ENCODE peak calls at places on chromosomes 5 and 9, in nine cellular contexts. P is colonic mucosa; S is EL; U is activated CD4-positive, CD25-positive, alpha-beta regulatory T cell treated with anti-CD3 and anti-CD28 coated beads, Interleukin-2, amount 50 U/mL, for 72 hours; Y is adipocyte; J is GM06990; B is activated effector memory CD4-positive, alpha-beta T cell treated with anti-CD3 and anti-CD28 coated beads, Interleukin-2, amount 50 U/mL, for 16 hours; R is HT1080; Z is NCI-H510A treated with DMSO at 0.1 percent for 48 hours. E is an unnamed sample.
A peak's percentile ranks its signal among the peaks of the same experiment; 100 is the strongest.

GRCh38 chr5:39599721-39600431 is 175.1 kb upstream of the DAB2 start:
- DNase-seq in P (no peak), S (peak; percentile 63), U (no peak), Y (peak; percentile 83), J (no peak), B (no peak), R (peak; percentile 37), Z (peak; percentile 9), E (no peak)

GRCh38 chr5:54702470-54702869 is 184.9 kb downstream of the SNX18 start:
- DNase-seq in P (no peak), S (peak; percentile 16), U (no peak), Y (no peak), J (no peak), B (no peak), R (peak; percentile 3), Z (no peak), E (no peak)

GRCh38 chr5:151173711-151174611 is 16.4 kb upstream of the ANXA6 start:
- DNase-seq in P (no peak), S (no peak), U (no peak), Y (no peak), J (no peak), B (no peak), R (no peak), Z (no peak), E (no peak)

GRCh38 chr9:101923451-101923850 is 185.0 kb upstream of the GRIN3A start:
- DNase-seq in P (no peak), S (no peak), U (no peak), Y (no peak), J (no peak), B (no peak), R (no peak), Z (no peak), E (no peak)

GRCh38 chr9:98455957-98456621 is 200.6 kb upstream of the TBC1D2 start:
- DNase-seq in P (no peak), S (peak; percentile 81), U (no peak), Y (peak; percentile 71), J (no peak), B (no peak), R (no peak), Z (no peak), E (peak; percentile 40)

GRCh38 chr9:137972988-137973470 is 95.4 kb downstream of the CACNA1B start:
- DNase-seq in P (no peak), S (no peak), U (no peak), Y (no peak), J (no peak), B (peak; percentile 47), R (no peak), Z (no peak), E (no peak)

GRCh38 chr5:55994502-55994997 is at the start of gene IL6ST:
- DNase-seq in P (peak; percentile 69), S (peak; percentile 94), U (no peak), Y (peak; percentile 81), J (no peak), B (peak; percentile 81), R (peak; percentile 79), Z (peak; percentile 51), E (peak; percentile 78)

GRCh38 chr5:135208555-135209494 is 174.8 kb upstream of the PITX1 start:
- DNase-seq in P (peak; percentile 27), S (peak; percentile 98), U (peak; percentile 20), Y (peak; percentile 91), J (no peak), B (peak; percentile 44), R (peak; percentile 98), Z (peak; percentile 6), E (peak; percentile 94)

GRCh38 chr5:138706655-138707480 is 46.4 kb upstream of the CTNNA1 start:
- DNase-seq in P (no peak), S (peak; percentile 85), U (no peak), Y (peak; percentile 56), J (no peak), B (no peak), R (peak; percentile 84), Z (no peak), E (no peak)

GRCh38 chr9:133429216-133429613 is 7.0 kb downstream of the ADAMTS13 start:
- DNase-seq in P (no peak), S (no peak), U (no peak), Y (no peak), J (no peak), B (no peak), R (no peak), Z (no peak), E (no peak)

GRCh38 chr9:19130436-19130835 is 3.1 kb upstream of the PLIN2 start:
- DNase-seq in P (no peak), S (no peak), U (no peak), Y (no peak), J (no peak), B (no peak), R (peak; percentile 10), Z (peak; percentile 9), E (no peak)

GRCh38 chr5:66972004-66972403 is 224.6 kb downstream of the CD180 start:
- DNase-seq in P (no peak), S (no peak), U (no peak), Y (no peak), J (no peak), B (no peak), R (no peak), Z (no peak), E (no peak)

GRCh38 chr9:111298831-111299603 is 31.0 kb downstream of the OR2K2 start:
- DNase-seq in P (no peak), S (peak; percentile 76), U (no peak), Y (peak; percentile 87), J (peak; percentile 36), B (no peak), R (peak; percentile 39), Z (peak; percentile 74), E (peak; percentile 22)

GRCh38 chr5:14406554-14406849 is 175.1 kb upstream of the OTULINL start:
- DNase-seq in P (no peak), S (peak; percentile 97), U (no peak), Y (peak; percentile 61), J (no peak), B (no peak), R (peak; percentile 99), Z (no peak), E (peak; percentile 56)

GRCh38 chr5:40033009-40033408 is 608.2 kb upstream of the DAB2 start:
- DNase-seq in P (no peak), S (no peak), U (no peak), Y (no peak), J (no peak), B (no peak), R (no peak), Z (no peak), E (no peak)

GRCh38 chr9:68705636-68706578 is 867 bp downstream of the PIP5K1B start:
- DNase-seq in P (peak; percentile 59), S (no peak), U (no peak), Y (no peak), J (peak; percentile 69), B (no peak), R (no peak), Z (no peak), E (no peak)

GRCh38 chr9:4879098-4879497 is 86.4 kb downstream of the RCL1 start:
- DNase-seq in P (no peak), S (no peak), U (no peak), Y (no peak), J (no peak), B (no peak), R (no peak), Z (no peak), E (no peak)

GRCh38 chr5:140084466-140084865 is 29.4 kb upstream of the PURA start:
- DNase-seq in P (no peak), S (no peak), U (no peak), Y (no peak), J (no peak), B (no peak), R (no peak), Z (no peak), E (no peak)

GRCh38 chr5:56457887-56458451 is 224.8 kb upstream of the ANKRD55 start:
- DNase-seq in P (no peak), S (peak; percentile 27), U (no peak), Y (peak; percentile 68), J (no peak), B (no peak), R (no peak), Z (no peak), E (peak; percentile 42)

GRCh38 chr9:2494571-2494970 is 127.0 kb upstream of the VLDLR start:
- DNase-seq in P (no peak), S (peak; percentile 74), U (no peak), Y (peak; percentile 76), J (no peak), B (no peak), R (peak; percentile 68), Z (no peak), E (peak; percentile 61)

GRCh38 chr9:18492612-18493011 is 18.7 kb downstream of the ADAMTSL1 start:
- DNase-seq in P (no peak), S (peak; percentile 58), U (no peak), Y (peak; percentile 34), J (no peak), B (no peak), R (peak; percentile 63), Z (no peak), E (no peak)

GRCh38 chr5:160802567-160802966 is 49.4 kb downstream of the ATP10B start:
- DNase-seq in P (no peak), S (no peak), U (no peak), Y (no peak), J (no peak), B (no peak), R (no peak), Z (no peak), E (no peak)

GRCh38 chr9:107337676-107338590 is 54.9 kb downstream of the RAD23B start:
- DNase-seq in P (no peak), S (no peak), U (no peak), Y (peak; percentile 22), J (no peak), B (peak; percentile 34), R (no peak), Z (no peak), E (no peak)

GRCh38 chr5:132915681-132916080 is 42.2 kb downstream of the LEAP2 start:
- DNase-seq in P (no peak), S (peak; percentile 29), U (no peak), Y (no peak), J (peak; percentile 18), B (no peak), R (peak; percentile 64), Z (no peak), E (no peak)

GRCh38 chr5:179271821-179272325 is 73.4 kb downstream of the ADAMTS2 start:
- DNase-seq in P (no peak), S (no peak), U (peak; percentile 17), Y (no peak), J (no peak), B (no peak), R (no peak), Z (no peak), E (no peak)

GRCh38 chr5:138948391-138949222 is 73.5 kb upstream of the LRRTM2 start:
- DNase-seq in P (no peak), S (no peak), U (no peak), Y (no peak), J (no peak), B (peak; percentile 38), R (no peak), Z (no peak), E (no peak)

GRCh38 chr9:117932585-117932984 is 228.4 kb downstream of the TLR4 start:
- DNase-seq in P (no peak), S (no peak), U (no peak), Y (no peak), J (no peak), B (no peak), R (no peak), Z (no peak), E (no peak)

GRCh38 chr5:152883061-152883460 is 478.0 kb upstream of the NMUR2 start:
- DNase-seq in P (no peak), S (no peak), U (no peak), Y (no peak), J (no peak), B (no peak), R (no peak), Z (peak; percentile 12), E (no peak)

GRCh38 chr5:137395011-137395755 is 103.9 kb downstream of the SPOCK1 start:
- DNase-seq in P (no peak), S (peak; percentile 71), U (no peak), Y (no peak), J (no peak), B (no peak), R (peak; percentile 83), Z (no peak), E (no peak)

GRCh38 chr9:97985058-97985861 is 2.1 kb downstream of the ANP32B start:
- DNase-seq in P (peak; percentile 43), S (peak; percentile 39), U (no peak), Y (peak; percentile 51), J (no peak), B (peak; percentile 79), R (peak; percentile 38), Z (peak; percentile 40), E (no peak)

GRCh38 chr9:69433426-69433825 is 108.4 kb downstream of the ENTREP1 start:
- DNase-seq in P (no peak), S (peak; percentile 41), U (no peak), Y (no peak), J (no peak), B (no peak), R (no peak), Z (no peak), E (no peak)

E was measured in amniotic stem cell.